ENCODE peak calls at places on chromosomes 1 and 21, in eight cellular contexts. D is PC-3, T is sigmoid colon, C is ovary, K is OCI-LY7, M is suprapubic skin, W is AG04450, Z is transverse colon. F is an unnamed sample.

GRCh38 chr1:198157241-198157846 is 546 bp downstream of the NEK7 start:
- DNase-seq in D (peak; percentile 87), T (peak; percentile 94), C (peak; percentile 89), K (peak; percentile 91), M (peak; percentile 91), W (peak; percentile 82), Z (peak; percentile 91), F (peak; percentile 95)

GRCh38 chr1:244329591-244330317 is 122.0 kb downstream of the ADSS2 start:
- DNase-seq in D (peak; percentile 76), T (no peak), C (no peak), K (no peak), M (no peak), W (no peak), Z (no peak), F (no peak)

GRCh38 chr21:42547001-42547905 is 33.6 kb downstream of the SLC37A1 start:
- DNase-seq in D (no peak), T (peak; percentile 56), C (no peak), K (no peak), M (peak; percentile 53), W (no peak), Z (no peak), F (no peak)

GRCh38 chr1:89863165-89863835 is 42.5 kb downstream of the LRRC8D start:
- DNase-seq in D (no peak), T (no peak), C (no peak), K (peak; percentile 12), M (no peak), W (no peak), Z (no peak), F (no peak)

GRCh38 chr1:66374148-66374547 is 159.8 kb upstream of the SGIP1 start:
- DNase-seq in D (no peak), T (no peak), C (no peak), K (no peak), M (no peak), W (no peak), Z (no peak), F (no peak)

GRCh38 chr1:240027059-240027462 is 64.6 kb upstream of the FMN2 start:
- DNase-seq in D (peak; percentile 84), T (no peak), C (peak; percentile 30), K (peak; percentile 25), M (no peak), W (no peak), Z (peak; percentile 49), F (peak; percentile 66)

GRCh38 chr1:54883349-54884102 is 3.5 kb downstream of the DHCR24 start:
- DNase-seq in D (no peak), T (no peak), C (no peak), K (no peak), M (no peak), W (no peak), Z (no peak), F (no peak)

GRCh38 chr1:225554216-225554812 is 98.6 kb downstream of the ENAH start:
- DNase-seq in D (peak; percentile 79), T (no peak), C (no peak), K (peak; percentile 56), M (no peak), W (no peak), Z (no peak), F (peak; percentile 61)

GRCh38 chr1:200542162-200542561 is 78.4 kb downstream of the KIF14 start:
- DNase-seq in D (no peak), T (no peak), C (no peak), K (no peak), M (no peak), W (no peak), Z (no peak), F (no peak)

GRCh38 chr1:56019922-56020321 is 559.4 kb downstream of the PLPP3 start:
- DNase-seq in D (no peak), T (no peak), C (no peak), K (no peak), M (no peak), W (no peak), Z (no peak), F (no peak)

GRCh38 chr1:200221614-200222282 is 188.1 kb downstream of the ZNF281 start:
- DNase-seq in D (no peak), T (no peak), C (no peak), K (no peak), M (no peak), W (no peak), Z (no peak), F (no peak)

GRCh38 chr1:84159533-84160240 is 15.6 kb downstream of the PRKACB start:
- DNase-seq in D (no peak), T (no peak), C (no peak), K (no peak), M (no peak), W (no peak), Z (no peak), F (no peak)

GRCh38 chr1:179105393-179105792 is 23.5 kb downstream of the TOR3A start:
- DNase-seq in D (peak; percentile 63), T (no peak), C (no peak), K (peak; percentile 40), M (no peak), W (no peak), Z (no peak), F (peak; percentile 41)

DNA sequence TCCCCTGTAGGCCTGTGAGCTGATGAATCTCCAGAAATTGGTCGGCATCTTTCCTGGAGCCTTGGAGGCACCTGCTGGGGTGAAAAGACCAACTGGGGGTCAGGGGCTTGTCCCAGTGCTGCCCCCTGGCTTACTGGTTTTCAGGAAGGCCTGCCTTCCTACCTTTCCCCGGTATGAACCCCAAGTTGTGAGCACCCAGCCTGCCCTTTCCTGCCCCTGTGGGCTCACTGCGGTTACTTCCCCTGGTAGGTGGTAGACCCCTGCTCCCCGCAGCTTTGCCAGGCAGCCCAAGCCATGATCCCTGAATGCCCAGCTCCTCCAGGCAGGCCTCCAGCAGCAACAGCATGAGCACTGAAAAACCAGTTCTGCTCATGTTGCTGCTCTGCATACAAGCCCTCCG is 10.2 kb downstream of the DMRTB1 start:
- DNase-seq in D (no peak), T (no peak), C (no peak), K (no peak), M (no peak), W (no peak), Z (no peak), F (no peak)
- TF ChIP-seq CTCF in D (no peak), T (no peak), C (no peak), K (no peak), M (no peak), W (no peak), Z (no peak), F (no peak)

GRCh38 chr1:247448107-247448778 is 9.7 kb downstream of the OR2B11 start:
- DNase-seq in D (peak; percentile 71), T (peak; percentile 76), C (peak; percentile 62), K (no peak), M (no peak), W (no peak), Z (peak; percentile 62), F (peak; percentile 33)
- H3K27ac ChIP-seq in D (no peak overlapping the region), T (peak overlapping the region; percentile 77), C (no peak overlapping the region), K (no peak overlapping the region), M (no peak overlapping the region), W (no peak overlapping the region), Z (peak overlapping the region; percentile 11), F (no peak overlapping the region)

GRCh38 chr1:203968728-203969127 is 104.2 kb upstream of the SOX13 start:
- DNase-seq in D (no peak), T (no peak), C (no peak), K (no peak), M (peak; percentile 65), W (no peak), Z (no peak), F (no peak)
- TF ChIP-seq CTCF in D (no peak), T (no peak), C (no peak), K (no peak), M (no peak), W (no peak), Z (no peak), F (no peak)

GRCh38 chr1:51314974-51315373 is 15.4 kb downstream of the TTC39A start:
- DNase-seq in D (no peak), T (no peak), C (no peak), K (no peak), M (no peak), W (no peak), Z (peak; percentile 50), F (peak; percentile 36)

GRCh38 chr1:51316113-51316763 is 14.1 kb downstream of the TTC39A start:
- DNase-seq in D (no peak), T (no peak), C (no peak), K (no peak), M (no peak), W (no peak), Z (no peak), F (no peak)

GRCh38 chr1:51312718-51313117 is 17.6 kb downstream of the TTC39A start:
- DNase-seq in D (no peak), T (no peak), C (no peak), K (no peak), M (no peak), W (no peak), Z (no peak), F (no peak)

GRCh38 chr1:51313268-51313852 is 17.0 kb downstream of the TTC39A start:
- DNase-seq in D (peak; percentile 32), T (no peak), C (no peak), K (no peak), M (no peak), W (no peak), Z (no peak), F (no peak)

DNA sequence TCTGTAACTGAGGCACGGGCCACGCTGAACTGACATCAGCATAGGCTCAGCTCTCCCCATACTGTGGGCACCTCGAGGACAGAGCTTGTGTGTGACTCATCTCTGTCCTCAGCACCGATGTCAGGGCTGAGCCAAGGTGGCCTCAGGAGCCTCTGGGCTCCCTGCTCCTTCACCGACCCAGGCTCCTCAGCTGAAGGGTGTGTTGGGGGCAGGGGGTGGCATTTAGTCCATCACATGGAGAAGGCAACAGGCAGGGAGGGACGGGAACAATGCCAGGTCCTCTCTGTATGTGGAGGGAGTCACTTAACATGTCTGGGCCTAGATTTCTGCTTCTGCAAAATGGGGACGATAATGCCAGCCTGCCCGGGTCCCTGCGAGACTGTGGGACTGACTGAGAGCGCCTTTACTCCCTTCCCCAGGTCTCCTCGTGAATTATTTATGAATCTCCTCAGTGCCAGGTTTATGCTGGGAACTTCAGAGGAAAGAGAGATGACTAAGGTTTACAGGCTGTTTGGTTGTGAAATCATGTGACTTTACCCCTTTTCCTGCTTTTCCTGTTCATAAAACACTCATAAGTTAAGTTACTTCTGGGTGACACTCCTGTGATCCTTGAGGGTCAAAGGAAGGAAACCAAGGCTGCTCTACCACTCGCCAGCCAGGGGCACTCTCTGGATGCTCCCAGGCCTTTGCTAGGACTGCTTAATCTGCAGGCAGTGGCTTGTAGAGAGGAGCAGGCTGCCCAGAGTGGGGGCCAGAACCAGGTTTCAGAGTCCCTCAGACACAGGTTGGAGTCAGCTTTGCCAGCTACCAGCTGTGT is 16.2 kb downstream of the TTC39A start:
- DNase-seq in D (peak; percentile 91), T (no peak), C (no peak), K (no peak), M (no peak), W (peak; percentile 38), Z (peak; percentile 35), F (peak; percentile 78)
- H3K27ac ChIP-seq in D (peak overlapping the region; percentile 96), T (no peak overlapping the region), C (no peak overlapping the region), K (no peak overlapping the region), M (peak overlapping the region; percentile 51), W (peak overlapping the region; percentile 72), Z (peak overlapping the region; percentile 78), F (peak overlapping the region; percentile 86)

GRCh38 chr1:48688102-48688760 is 88.5 kb downstream of the BEND5 start:
- DNase-seq in D (peak; percentile 29), T (no peak), C (no peak), K (peak; percentile 31), M (no peak), W (no peak), Z (no peak), F (no peak)
- TF ChIP-seq CTCF in D (peak; percentile 57), T (no peak), C (no peak), K (peak; percentile 71), M (no peak), W (peak; percentile 46), Z (no peak), F (no peak)

GRCh38 chr1:33080373-33080772 is 580 bp upstream of the AZIN2 start:
- DNase-seq in D (no peak), T (no peak), C (no peak), K (no peak), M (no peak), W (no peak), Z (no peak), F (no peak)
- H3K27ac ChIP-seq in D (no peak overlapping the region), T (peak overlapping the region; percentile 70), C (no peak overlapping the region), K (no peak overlapping the region), M (no peak overlapping the region), W (no peak overlapping the region), Z (peak overlapping the region; percentile 70), F (no peak overlapping the region)

F was measured in RWPE1.